ENCODE peak calls at places on chromosomes 13 and 19, in four cellular contexts. J is NCI-H1105; W is activated CD8-positive, alpha-beta T cell treated with anti-CD3 and anti-CD28 coated beads for 36 hours; Y is DMS153. I is an unnamed sample.

GRCh38 chr19:19137556-19138109 is 645 bp downstream of the TMEM161A start:
- DNase-seq in J (no peak), W (no peak), Y (no peak), I (no peak)

GRCh38 chr19:35216026-35216832 is 12.3 kb downstream of the FAM187B start:
- DNase-seq in Y (no peak), W (no peak), J (no peak), I (no peak)

GRCh38 chr13:48000559-48001126 is 430 bp downstream of the SUCLA2 start:
- DNase-seq in W (peak), J (no peak), Y (no peak), I (no peak)

GRCh38 chr19:15379996-15380647 is 535 bp upstream of the AKAP8 start:
- DNase-seq in W (no peak), Y (peak), J (peak), I (peak)

GRCh38 chr19:38321646-38322323 is 2.1 kb downstream of the KCNK6 start:
- DNase-seq in W (no peak), Y (no peak), J (no peak), I (no peak)

GRCh38 chr13:35881360-35881759 is 249.8 kb downstream of the DCLK1 start:
- DNase-seq in J (no peak), Y (no peak), W (no peak), I (no peak)

GRCh38 chr13:27915301-27916207 is 4.2 kb upstream of the PDX1 start:
- DNase-seq in J (no peak), Y (no peak), W (no peak), I (no peak)

GRCh38 chr13:26095846-26096245 is 44.0 kb upstream of the SHISA2 start:
- DNase-seq in J (no peak), Y (no peak), W (no peak), I (no peak)

GRCh38 chr19:51272183-51272817 is 21.4 kb downstream of the SIGLECL1 start:
- DNase-seq in Y (no peak), J (no peak), W (peak), I (peak)

GRCh38 chr13:75101997-75102720 is 379.8 kb downstream of the TBC1D4 start:
- DNase-seq in W (no peak), Y (no peak), J (no peak), I (no peak)

I was measured in NB4.